ENCODE peak calls at places on chromosomes 4 and X, in five cellular contexts. H is CD8-positive, alpha-beta T cell; L is ascending aorta; T is body of pancreas; Y is cardiac muscle cell. P is an unnamed sample.
A peak's percentile ranks its signal among the peaks of the same experiment; 100 is the strongest.

GRCh38 chr4:3473943-3474335 is 10.8 kb downstream of the DOK7 start:
- DNase-seq in H (no peak), L (no peak), T (no peak), Y (no peak), P (no peak)

GRCh38 chr4:55358668-55359067 is 12.6 kb downstream of the SRD5A3 start:
- DNase-seq in H (no peak), L (no peak), T (peak; percentile 6), Y (peak; percentile 71), P (no peak)

GRCh38 chr4:190017357-190018200 is 9.5 kb downstream of the FRG2 start:
- DNase-seq in H (no peak), L (no peak), T (no peak), Y (no peak), P (no peak)

GRCh38 chr4:39502034-39502658 is 25.1 kb downstream of the UGDH start:
- DNase-seq in H (no peak), L (no peak), T (no peak), Y (peak; percentile 27), P (no peak)

GRCh38 chr4:102722740-102723139 is 38.0 kb downstream of the MANBA start:
- DNase-seq in H (no peak), L (no peak), T (no peak), Y (no peak), P (no peak)

GRCh38 chrX:108070891-108071290 is 20.5 kb downstream of the PSMD10 start:
- DNase-seq in H (no peak), L (no peak), T (no peak), Y (peak; percentile 38), P (no peak)

GRCh38 chr4:143882892-143883291 is 22.5 kb downstream of the GYPE start:
- DNase-seq in H (no peak), L (no peak), T (no peak), Y (no peak), P (no peak)

GRCh38 chr4:79227896-79228295 is 98.0 kb downstream of the NAA11 start:
- DNase-seq in H (no peak), L (no peak), T (no peak), Y (peak; percentile 70), P (peak; percentile 70)

GRCh38 chrX:129545408-129545807 is 5.3 kb downstream of the OCRL start:
- DNase-seq in H (no peak), L (no peak), T (no peak), Y (no peak), P (no peak)

GRCh38 chrX:30751497-30751896 is 98.3 kb downstream of the GK start:
- DNase-seq in H (no peak), L (no peak), T (no peak), Y (no peak), P (no peak)

GRCh38 chrX:47562615-47563243 is 1.7 kb downstream of the ARAF start:
- DNase-seq in H (no peak), L (no peak), T (no peak), Y (peak; percentile 57), P (no peak)

GRCh38 chr4:85486425-85487101 is 11.6 kb downstream of the ARHGAP24 start:
- DNase-seq in H (no peak), L (no peak), T (no peak), Y (peak; percentile 74), P (no peak)

GRCh38 chrX:134294548-134294947 is 57.6 kb downstream of the CCDC160 start:
- DNase-seq in H (no peak), L (no peak), T (no peak), Y (peak; percentile 0), P (no peak)

GRCh38 chr4:15034071-15034764 is 31.9 kb downstream of the CPEB2 start:
- DNase-seq in H (no peak), L (no peak), T (no peak), Y (peak; percentile 50), P (no peak)

GRCh38 chr4:2298548-2298991 is 36.7 kb upstream of the MXD4 start:
- DNase-seq in H (peak; percentile 47), L (no peak), T (no peak), Y (no peak), P (no peak)

GRCh38 chr4:72997409-72997808 is 72.1 kb downstream of the COX18 start:
- DNase-seq in H (no peak), L (no peak), T (no peak), Y (peak; percentile 17), P (no peak)

GRCh38 chr4:30380404-30380998 is 339.7 kb upstream of the PCDH7 start:
- DNase-seq in H (no peak), L (no peak), T (peak; percentile 35), Y (peak; percentile 81), P (peak; percentile 17)

GRCh38 chr4:105092356-105092755 is 54.3 kb upstream of the TET2 start:
- DNase-seq in H (no peak), L (no peak), T (no peak), Y (peak; percentile 86), P (peak; percentile 58)

GRCh38 chr4:168486961-168487820 is 6.9 kb upstream of the DDX60L start:
- DNase-seq in H (no peak), L (no peak), T (no peak), Y (peak; percentile 37), P (no peak)

GRCh38 chr4:2833671-2834000 is 10.0 kb upstream of the ADD1 start:
- DNase-seq in H (no peak), L (no peak), T (no peak), Y (no peak), P (no peak)

GRCh38 chr4:39036172-39036571 is 4.0 kb upstream of the TMEM156 start:
- DNase-seq in H (no peak), L (no peak), T (peak; percentile 37), Y (peak; percentile 42), P (no peak)

GRCh38 chr4:108991929-108992328 is 229.1 kb upstream of the ETNPPL start:
- DNase-seq in H (no peak), L (no peak), T (no peak), Y (peak; percentile 86), P (no peak)

GRCh38 chrX:19344661-19345060 is 934 bp downstream of the PDHA1 start:
- DNase-seq in H (no peak), L (no peak), T (peak; percentile 60), Y (no peak), P (no peak)

GRCh38 chr4:152643153-152644035 is 36.4 kb downstream of the TMEM154 start:
- DNase-seq in H (no peak), L (no peak), T (peak; percentile 17), Y (peak; percentile 46), P (no peak)

GRCh38 chr4:128812360-128812958 is 3.0 kb downstream of the JADE1 start:
- DNase-seq in H (no peak), L (no peak), T (peak; percentile 40), Y (peak; percentile 75), P (peak; percentile 23)

GRCh38 chrX:150158554-150159332 is 204.4 kb upstream of the MAMLD1 start:
- DNase-seq in H (no peak), L (no peak), T (no peak), Y (no peak), P (no peak)

GRCh38 chr4:6273661-6273990 is 4.0 kb downstream of the WFS1 start:
- DNase-seq in H (no peak), L (no peak), T (no peak), Y (no peak), P (no peak)

GRCh38 chrX:134482371-134482770 is 22.4 kb downstream of the HPRT1 start:
- DNase-seq in H (no peak), L (no peak), T (no peak), Y (no peak), P (no peak)

GRCh38 chr4:107931775-107932321 is 499 bp downstream of the CYP2U1 start:
- DNase-seq in H (no peak), L (no peak), T (peak; percentile 3), Y (no peak), P (peak; percentile 8)

GRCh38 chrX:69615779-69616519 is at the start of gene EDA:
- DNase-seq in H (peak; percentile 58), L (peak; percentile 27), T (peak; percentile 88), Y (peak; percentile 94), P (peak; percentile 78)

GRCh38 chrX:101219116-101219839 is at the start of gene DRP2:
- DNase-seq in H (no peak), L (no peak), T (no peak), Y (no peak), P (no peak)

GRCh38 chr4:28973591-28974350 is 1746.4 kb upstream of the PCDH7 start:
- DNase-seq in H (no peak), L (no peak), T (no peak), Y (no peak), P (no peak)

DNA sequence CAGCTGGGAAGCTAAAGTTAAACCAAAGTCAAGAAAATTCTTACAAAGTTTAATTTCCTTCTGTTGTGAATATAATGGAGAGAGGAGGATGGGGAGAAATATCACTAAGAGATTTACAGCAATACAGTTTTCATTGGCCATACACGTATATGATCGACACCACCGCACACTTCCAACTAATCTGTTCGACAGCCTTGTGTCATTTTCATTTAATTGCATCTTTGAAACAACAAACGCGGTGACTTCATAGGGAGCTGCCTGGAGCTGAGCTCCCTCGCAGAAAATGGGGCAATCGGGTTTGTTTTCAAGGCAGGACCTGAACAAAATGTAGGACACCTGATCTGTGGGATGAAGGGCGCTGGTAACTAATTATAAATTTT is 1.3 kb downstream of the PTPN13 start:
- DNase-seq in H (no peak), L (no peak), T (no peak), Y (peak; percentile 49), P (peak; percentile 23)
- H3K4me3 ChIP-seq in H (no peak overlapping the region), L (peak overlapping the region; percentile 59), T (no peak overlapping the region), Y (peak overlapping the region; percentile 52), P (peak overlapping the region; percentile 75)

DNA sequence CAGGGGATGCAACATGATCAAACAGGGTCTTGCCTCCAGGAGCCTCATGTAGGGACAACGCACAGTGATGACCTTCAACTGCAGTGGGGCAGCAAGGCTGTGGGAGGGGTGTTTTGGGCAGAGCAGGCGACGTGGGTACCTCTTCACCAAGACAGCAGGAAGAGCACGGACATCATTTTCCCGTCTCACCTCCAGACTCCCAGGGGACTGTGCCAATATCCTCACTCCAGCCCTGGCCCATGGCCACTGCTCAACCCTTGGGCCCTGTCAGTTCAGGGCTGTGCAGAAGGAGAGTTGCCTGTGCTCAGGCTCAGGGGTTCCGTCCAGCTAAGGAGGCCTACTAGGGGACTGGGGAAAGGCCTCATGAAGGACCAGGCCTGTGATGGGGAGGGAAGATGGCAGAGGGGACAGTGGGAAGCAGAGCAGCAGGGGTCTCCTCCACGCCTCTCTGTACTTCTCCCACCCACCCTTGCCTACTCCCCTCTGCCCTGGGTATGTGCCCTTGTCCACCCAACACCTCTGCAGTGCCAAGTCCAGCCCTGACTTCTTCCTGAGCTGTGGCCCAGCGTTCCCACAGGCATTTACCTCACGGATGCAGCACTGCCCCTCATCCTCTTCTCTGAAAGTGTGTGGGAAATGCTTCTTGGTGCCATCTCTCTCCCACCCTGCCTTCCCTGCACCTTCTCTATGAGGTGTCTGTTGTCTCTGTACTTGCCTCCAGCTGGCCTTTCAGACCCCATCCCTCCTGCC is 1.4 kb downstream of the IL9R start:
- DNase-seq in H (no peak), L (no peak), T (no peak), Y (no peak), P (no peak)
- H3K9me3 ChIP-seq in H (no peaks in the 10 kb centered on the region), L (no peaks in the 10 kb centered on the region), T (no peaks in the 10 kb centered on the region), Y (no peaks in the 10 kb centered on the region), P (no peaks in the 10 kb centered on the region)

GRCh38 chr4:158721680-158722079 is 1.5 kb downstream of the PPID start:
- DNase-seq in H (no peak), L (no peak), T (no peak), Y (no peak), P (no peak)
- H3K4me3 ChIP-seq in H (no peak overlapping the region), L (no peak overlapping the region), T (no peak overlapping the region), Y (no peak overlapping the region), P (no peak overlapping the region)

DNA sequence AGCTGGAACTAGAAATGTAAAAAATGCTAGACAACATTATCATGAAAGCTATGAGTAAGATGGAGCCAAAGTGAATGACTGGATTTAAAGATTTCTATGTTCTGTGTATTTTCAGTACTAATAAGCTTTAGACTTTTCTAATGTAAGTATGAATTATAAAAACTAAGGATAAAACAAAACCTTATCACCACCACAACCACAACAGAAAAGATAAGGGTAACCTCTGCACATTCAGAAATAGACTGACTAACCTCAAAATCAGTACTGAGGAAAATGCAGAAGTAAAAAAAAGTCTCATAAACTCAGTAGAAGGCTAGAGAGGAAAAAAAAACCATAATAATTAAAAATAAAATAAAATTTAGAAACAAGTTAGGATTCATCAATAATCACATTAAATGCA is 14.9 kb upstream of the UBE2NL start:
- DNase-seq in H (no peak), L (no peak), T (no peak), Y (peak; percentile 6), P (no peak)
- H3K9me3 ChIP-seq in H (no peaks in the 10 kb centered on the region), L (no peaks in the 10 kb centered on the region), T (no peaks in the 10 kb centered on the region), Y (no peaks in the 10 kb centered on the region), P (no peaks in the 10 kb centered on the region)

P was measured in prostate gland.